ENCODE peak calls at places on chromosomes 12 and 14, in eight cellular contexts. D is glutamatergic neuron, V is astrocyte of the spinal cord, Y is A549, C is fibroblast of lung, E is RWPE1, P is adrenal gland, K is Peyer's patch. T is an unnamed sample.

GRCh38 chr12:86233126-86233525 is 23.1 kb downstream of the MGAT4C start:
- DNase-seq in D (no peak), V (peak), Y (no peak), C (peak), E (no peak), P (no peak), K (no peak), T (no peak)

GRCh38 chr12:60014441-60014840 is 418.6 kb downstream of the SLC16A7 start:
- DNase-seq in D (no peak), V (no peak), Y (no peak), C (no peak), E (no peak), P (no peak), K (no peak), T (no peak)

GRCh38 chr12:93243689-93244513 is 133.8 kb upstream of the NUDT4 start:
- DNase-seq in D (no peak), V (peak), Y (no peak), C (peak), E (peak), P (peak), K (no peak), T (no peak)

GRCh38 chr12:113299619-113300237 is 35.2 kb downstream of the SLC8B1 start:
- DNase-seq in D (no peak), V (peak), Y (peak), C (peak), E (peak), P (peak), K (no peak), T (no peak)

GRCh38 chr14:25698111-25698510 is 648.2 kb upstream of the STXBP6 start:
- DNase-seq in D (no peak), V (no peak), Y (no peak), C (no peak), E (no peak), P (no peak), K (no peak), T (no peak)

GRCh38 chr14:95901014-95901413 is 24.4 kb downstream of the TUNAR start:
- DNase-seq in D (no peak), V (peak), Y (no peak), C (no peak), E (no peak), P (no peak), K (no peak), T (no peak)

GRCh38 chr14:95774265-95775160 is 60.6 kb upstream of the TCL1A start:
- DNase-seq in D (peak), V (peak), Y (peak), C (peak), E (peak), P (peak), K (no peak), T (peak)

GRCh38 chr12:52604859-52605258 is 3.6 kb upstream of the KRT72 start:
- DNase-seq in D (no peak), V (no peak), Y (no peak), C (no peak), E (no peak), P (no peak), K (no peak), T (no peak)

GRCh38 chr12:45612044-45612794 is 117.3 kb upstream of the ARID2 start:
- DNase-seq in D (no peak), V (peak), Y (no peak), C (no peak), E (no peak), P (no peak), K (no peak), T (no peak)

GRCh38 chr14:98799891-98800290 is 472.1 kb downstream of the BCL11B start:
- DNase-seq in D (no peak), V (no peak), Y (no peak), C (no peak), E (no peak), P (no peak), K (no peak), T (no peak)

DNA sequence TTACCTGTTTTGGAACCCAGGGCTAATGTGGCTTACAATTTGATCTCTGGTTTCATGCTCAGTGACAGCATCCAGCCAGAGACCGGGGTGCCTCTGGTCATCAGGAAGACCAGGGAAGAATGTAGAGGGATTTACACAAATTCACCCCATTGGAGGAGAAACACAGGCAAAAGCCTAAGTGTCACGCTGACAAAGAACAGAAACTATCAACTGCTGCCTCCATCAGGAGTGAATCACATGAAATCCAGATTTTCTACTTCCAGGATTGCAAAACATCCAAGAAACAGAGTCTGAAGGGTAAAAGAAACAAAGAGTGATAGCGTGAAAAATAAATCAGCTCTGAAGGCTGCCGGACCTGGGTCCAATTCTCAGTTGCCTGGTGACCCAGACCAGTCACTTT is 136.1 kb upstream of the MAP1LC3B2 start:
- DNase-seq in D (no peak), V (peak), Y (no peak), C (peak), E (peak), P (no peak), K (no peak), T (no peak)
- TF ChIP-seq CTCF in D (no peak), V (no peak), Y (no peak), C (no peak), E (no peak), P (no peak), K (no peak), T (no peak)

DNA sequence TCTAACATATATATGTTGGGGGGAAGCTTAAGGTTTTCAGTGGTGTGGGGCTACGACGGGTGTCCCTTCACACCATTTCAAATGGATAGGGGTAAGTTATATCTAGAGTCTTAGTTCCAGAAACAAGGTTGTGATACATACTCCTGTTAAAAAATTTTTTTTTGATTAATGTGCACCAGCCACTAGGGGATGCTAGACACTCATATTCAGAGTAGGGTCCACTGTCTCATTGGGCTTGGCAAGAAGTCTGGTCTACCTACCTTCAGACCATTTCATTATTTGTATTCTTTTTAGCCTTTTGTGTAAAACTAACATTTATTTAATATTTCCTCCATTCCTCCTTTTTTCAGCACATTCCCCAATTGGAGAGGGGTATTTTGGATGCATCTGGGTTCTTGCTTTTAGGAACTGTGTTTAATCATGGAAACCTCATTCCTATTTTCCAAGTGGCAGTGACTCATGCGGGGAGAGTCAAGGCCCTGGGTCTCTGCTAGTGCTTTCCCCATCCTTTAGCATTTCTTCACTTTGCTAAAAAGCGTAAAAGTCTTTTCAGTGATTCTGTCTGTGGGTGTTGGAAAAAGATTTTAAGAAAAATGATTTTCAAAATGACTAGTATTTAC is 33.4 kb downstream of the ANO4 start:
- DNase-seq in D (no peak), V (peak), Y (peak), C (peak), E (peak), P (peak), K (no peak), T (peak)
- TF ChIP-seq CTCF in D (peak), V (peak), Y (peak), C (peak), E (peak), P (peak), K (no peak), T (peak)

GRCh38 chr12:104825408-104825807 is 132.7 kb downstream of the SLC41A2 start:
- DNase-seq in D (no peak), V (no peak), Y (no peak), C (peak), E (no peak), P (no peak), K (no peak), T (no peak)
- TF ChIP-seq CTCF in D (peak), V (peak), Y (peak), C (no peak), E (no peak), P (no peak), K (no peak), T (no peak)

DNA sequence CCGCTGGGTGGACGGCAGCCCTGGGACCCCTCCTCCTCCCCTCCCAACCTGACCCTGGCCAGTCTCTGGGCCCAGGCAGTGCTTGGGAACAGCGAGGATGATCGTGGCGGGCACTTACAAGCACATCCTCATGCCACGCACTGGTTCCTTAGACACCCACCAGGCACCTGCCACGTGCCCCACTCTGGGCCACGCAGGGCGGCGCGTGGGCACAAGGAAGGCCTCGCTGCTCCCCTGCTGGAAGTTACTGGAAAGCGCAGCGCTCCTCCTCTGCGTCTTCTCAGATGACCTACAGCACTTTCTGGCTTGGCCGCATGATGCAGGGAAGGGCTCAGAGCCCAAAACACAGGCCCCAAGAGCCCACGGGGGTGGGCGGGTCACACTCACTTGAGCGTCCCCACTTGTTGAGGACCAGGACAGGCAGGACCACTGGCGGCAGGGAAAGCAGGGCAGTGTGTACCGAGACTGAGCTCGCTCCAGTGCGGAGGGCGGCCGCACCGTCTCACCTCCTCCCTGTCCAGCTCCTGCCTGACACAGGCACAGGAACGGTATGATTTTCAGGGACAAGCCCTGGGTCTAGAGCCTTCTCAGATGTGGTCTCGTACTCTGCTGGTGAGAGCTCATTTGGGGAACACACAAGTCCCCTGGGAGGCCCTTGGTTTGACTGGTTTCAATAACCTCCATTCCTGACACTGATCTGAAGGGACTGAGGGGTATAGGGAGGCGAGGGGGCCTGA is 128.3 kb upstream of the EVL start:
- DNase-seq in D (no peak), V (no peak), Y (no peak), C (no peak), E (no peak), P (no peak), K (no peak), T (no peak)
- TF ChIP-seq CTCF in D (no peak), V (no peak), Y (no peak), C (no peak), E (no peak), P (no peak), K (no peak), T (peak)

DNA sequence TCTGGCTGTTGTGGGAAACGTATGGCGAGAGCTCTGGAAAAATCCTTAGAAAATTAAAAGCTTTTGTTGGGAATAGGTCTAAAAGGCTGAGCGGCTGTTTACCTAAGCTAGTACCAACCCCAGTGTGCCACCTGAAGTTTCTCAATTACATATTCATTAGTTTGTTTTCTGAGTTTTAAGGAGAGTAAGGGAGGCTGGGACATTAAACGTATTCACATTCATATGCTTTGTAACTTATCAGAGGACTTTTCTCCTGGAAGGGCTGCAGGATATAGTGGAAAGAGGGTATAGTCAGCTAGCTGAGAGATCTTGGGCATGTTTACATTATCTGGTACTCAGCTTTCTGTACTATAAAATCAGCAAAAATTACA is 1.5 kb upstream of the PAWR start:
- DNase-seq in D (no peak), V (no peak), Y (no peak), C (peak), E (no peak), P (no peak), K (no peak), T (no peak)
- TF ChIP-seq CTCF in D (no peak), V (no peak), Y (no peak), C (no peak), E (no peak), P (no peak), K (no peak), T (no peak)

GRCh38 chr12:109624467-109624866 is 50.9 kb downstream of the MVK start:
- DNase-seq in D (no peak), V (no peak), Y (no peak), C (no peak), E (peak), P (peak), K (no peak), T (no peak)

GRCh38 chr12:109627633-109628032 is 54.0 kb downstream of the MVK start:
- DNase-seq in D (no peak), V (no peak), Y (no peak), C (no peak), E (no peak), P (peak), K (no peak), T (no peak)

GRCh38 chr12:109626378-109627115 is 53.0 kb downstream of the MVK start:
- DNase-seq in D (no peak), V (no peak), Y (no peak), C (no peak), E (no peak), P (no peak), K (no peak), T (no peak)

GRCh38 chr12:109625749-109626377 is 52.3 kb downstream of the MVK start:
- DNase-seq in D (no peak), V (no peak), Y (no peak), C (no peak), E (no peak), P (no peak), K (no peak), T (no peak)

DNA sequence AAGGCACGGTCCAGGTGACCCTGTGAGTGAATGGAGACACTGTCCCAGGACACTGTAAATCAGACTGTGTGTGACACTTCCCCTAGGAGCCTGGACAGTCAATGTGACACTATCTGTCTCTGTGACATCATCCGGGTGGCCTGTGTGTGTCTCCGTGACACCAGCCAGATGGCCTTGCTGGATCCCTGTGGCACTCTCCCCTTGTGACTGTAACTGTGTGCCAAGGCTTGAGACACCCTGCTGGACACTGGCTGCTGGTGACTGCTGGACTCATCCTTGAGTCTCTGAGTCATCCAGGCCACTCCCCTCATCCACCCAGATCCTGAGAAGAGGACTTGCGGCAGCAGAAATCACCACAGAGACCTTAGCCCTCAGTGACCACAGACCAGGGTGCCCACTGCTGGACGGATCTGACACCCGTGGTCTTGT is 51.6 kb downstream of the MVK start:
- DNase-seq in D (no peak), V (peak), Y (peak), C (no peak), E (peak), P (peak), K (no peak), T (no peak)
- TF ChIP-seq CTCF in D (no peak), V (no peak), Y (no peak), C (no peak), E (no peak), P (peak), K (no peak), T (no peak)

DNA sequence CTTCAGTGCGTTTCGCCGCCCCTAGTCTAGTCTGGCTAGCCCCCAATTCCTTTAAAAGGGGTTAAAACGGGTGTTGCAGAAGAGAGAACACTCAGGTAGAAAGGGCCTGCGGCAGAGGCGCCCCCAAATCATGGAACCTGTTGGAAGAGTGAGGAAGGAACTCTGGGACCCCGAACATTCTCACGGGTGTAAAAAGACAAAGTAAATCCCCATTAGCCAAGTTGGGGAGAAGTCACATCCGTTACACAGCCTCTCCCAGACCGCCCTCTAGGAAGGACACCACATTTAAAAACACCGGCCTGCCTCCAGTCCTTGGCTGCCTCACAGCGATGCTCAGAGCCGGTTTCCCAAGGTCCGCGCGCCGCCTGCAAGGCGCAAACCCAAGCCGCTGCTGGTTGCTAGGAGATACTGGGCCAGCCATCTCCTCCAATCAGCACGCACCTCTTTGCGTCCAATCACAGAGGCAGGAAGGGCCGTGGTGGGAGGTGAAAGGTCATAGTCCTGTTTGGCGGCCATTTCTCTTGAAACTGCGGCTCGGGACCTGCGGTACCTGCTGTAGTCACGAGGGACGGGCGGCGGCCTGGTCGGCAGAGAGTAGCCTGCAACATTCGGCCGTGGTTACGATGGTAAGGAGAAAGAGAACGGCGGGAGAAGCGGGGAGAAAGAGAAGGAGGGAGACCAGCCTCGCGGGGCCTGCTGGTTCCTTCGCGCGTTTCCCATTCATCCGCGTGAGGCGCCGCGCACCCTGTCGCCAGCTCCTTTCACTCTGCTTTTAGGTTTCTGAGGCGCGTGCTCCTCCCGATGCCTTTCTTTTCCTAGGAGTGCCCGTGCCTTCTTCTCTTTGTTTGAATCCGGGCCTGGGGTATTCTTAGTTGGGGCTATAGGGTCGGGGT is at the start of gene SNRPF:
- DNase-seq in D (peak), V (peak), Y (peak), C (peak), E (peak), P (peak), K (peak), T (peak)
- TF ChIP-seq CTCF in D (no peak), V (no peak), Y (no peak), C (no peak), E (peak), P (no peak), K (no peak), T (no peak)

GRCh38 chr12:22083167-22083566 is 37.1 kb downstream of the CMAS start:
- DNase-seq in D (no peak), V (peak), Y (no peak), C (peak), E (peak), P (peak), K (no peak), T (no peak)
- TF ChIP-seq CTCF in D (no peak), V (peak), Y (peak), C (peak), E (no peak), P (peak), K (peak), T (peak)

GRCh38 chr12:62977879-62978278 is 42.9 kb upstream of the PPM1H start:
- DNase-seq in D (no peak), V (no peak), Y (no peak), C (no peak), E (no peak), P (no peak), K (no peak), T (no peak)

GRCh38 chr12:62978768-62979167 is 43.8 kb upstream of the PPM1H start:
- DNase-seq in D (no peak), V (no peak), Y (no peak), C (no peak), E (no peak), P (no peak), K (no peak), T (no peak)

GRCh38 chr12:62986844-62987243 is 51.9 kb upstream of the PPM1H start:
- DNase-seq in D (no peak), V (no peak), Y (no peak), C (no peak), E (no peak), P (no peak), K (no peak), T (no peak)

DNA sequence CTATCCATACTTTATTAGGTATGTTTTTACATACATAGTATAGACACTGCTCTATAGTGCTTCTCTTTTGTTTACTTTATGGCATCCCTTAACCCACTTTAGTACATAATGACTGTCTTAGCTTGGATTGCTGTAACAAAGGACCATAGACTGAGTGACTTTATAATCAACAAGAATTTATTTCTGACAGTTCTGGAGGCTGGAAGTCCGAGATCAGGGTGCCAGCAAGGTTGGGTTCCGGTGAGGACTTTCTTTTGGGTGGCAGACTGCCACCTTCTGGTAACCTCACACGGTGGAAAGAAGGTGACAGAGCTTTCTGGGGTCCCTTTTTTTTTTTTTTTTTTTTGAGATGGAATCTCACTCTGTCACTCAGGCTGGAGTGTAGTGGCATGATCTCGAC is 48.6 kb upstream of the PPM1H start:
- DNase-seq in D (no peak), V (no peak), Y (no peak), C (no peak), E (no peak), P (no peak), K (no peak), T (peak)
- TF ChIP-seq CTCF in D (no peak), V (peak), Y (peak), C (no peak), E (no peak), P (no peak), K (no peak), T (no peak)

GRCh38 chr12:14395059-14395778 is 29.7 kb downstream of the ATF7IP start:
- DNase-seq in D (no peak), V (no peak), Y (no peak), C (no peak), E (no peak), P (no peak), K (no peak), T (no peak)
- TF ChIP-seq CTCF in D (no peak), V (no peak), Y (no peak), C (no peak), E (no peak), P (no peak), K (no peak), T (no peak)

T was measured in endothelial cell.